ENCODE peak calls at places on chromosomes 7 and 10, in nine cellular contexts. F, B, Q, O, C, J, Y, M and S are unnamed samples.
A peak's percentile ranks its signal among the peaks of the same experiment; 100 is the strongest.

GRCh38 chr10:100684688-100685235 is 60.6 kb upstream of the PAX2 start:
- DNase-seq in F (no peak), B (no peak), Q (no peak), O (no peak), C (no peak), J (no peak), Y (no peak), M (no peak), S (no peak)

GRCh38 chr10:13118784-13119133 is 18.8 kb downstream of the OPTN start:
- DNase-seq in F (no peak), B (no peak), Q (no peak), O (no peak), C (no peak), J (no peak), Y (no peak), M (no peak), S (no peak)

GRCh38 chr10:78875331-78875877 is 193.4 kb upstream of the ZMIZ1 start:
- DNase-seq in F (no peak), B (no peak), Q (no peak), O (no peak), C (no peak), J (no peak), Y (no peak), M (no peak), S (no peak)

GRCh38 chr10:64630534-64630933 is 1109.3 kb downstream of the REEP3 start:
- DNase-seq in F (no peak), B (no peak), Q (no peak), O (no peak), C (no peak), J (no peak), Y (no peak), M (no peak), S (no peak)

GRCh38 chr7:30252885-30253795 is 31.3 kb upstream of the ZNRF2 start:
- DNase-seq in F (no peak), B (peak; percentile 70), Q (peak; percentile 26), O (peak; percentile 44), C (peak; percentile 84), J (no peak), Y (no peak), M (no peak), S (no peak)

GRCh38 chr10:27998178-27998953 is 513 bp downstream of the ODAD2 start:
- DNase-seq in F (no peak), B (peak; percentile 65), Q (no peak), O (no peak), C (peak; percentile 2), J (no peak), Y (no peak), M (peak; percentile 55), S (no peak)

GRCh38 chr7:46559194-46559576 is 638.1 kb upstream of the IGFBP3 start:
- DNase-seq in F (peak; percentile 65), B (no peak), Q (no peak), O (no peak), C (peak; percentile 85), J (no peak), Y (no peak), M (no peak), S (no peak)

GRCh38 chr7:28922618-28923331 is 35.4 kb downstream of the TRIL start:
- DNase-seq in F (peak; percentile 43), B (no peak), Q (peak; percentile 85), O (no peak), C (peak; percentile 84), J (peak; percentile 23), Y (peak; percentile 65), M (peak; percentile 75), S (peak; percentile 35)

GRCh38 chr7:122695816-122696215 is 3.1 kb downstream of the RNF133 start:
- DNase-seq in F (no peak), B (no peak), Q (no peak), O (no peak), C (no peak), J (no peak), Y (no peak), M (no peak), S (no peak)

DNA sequence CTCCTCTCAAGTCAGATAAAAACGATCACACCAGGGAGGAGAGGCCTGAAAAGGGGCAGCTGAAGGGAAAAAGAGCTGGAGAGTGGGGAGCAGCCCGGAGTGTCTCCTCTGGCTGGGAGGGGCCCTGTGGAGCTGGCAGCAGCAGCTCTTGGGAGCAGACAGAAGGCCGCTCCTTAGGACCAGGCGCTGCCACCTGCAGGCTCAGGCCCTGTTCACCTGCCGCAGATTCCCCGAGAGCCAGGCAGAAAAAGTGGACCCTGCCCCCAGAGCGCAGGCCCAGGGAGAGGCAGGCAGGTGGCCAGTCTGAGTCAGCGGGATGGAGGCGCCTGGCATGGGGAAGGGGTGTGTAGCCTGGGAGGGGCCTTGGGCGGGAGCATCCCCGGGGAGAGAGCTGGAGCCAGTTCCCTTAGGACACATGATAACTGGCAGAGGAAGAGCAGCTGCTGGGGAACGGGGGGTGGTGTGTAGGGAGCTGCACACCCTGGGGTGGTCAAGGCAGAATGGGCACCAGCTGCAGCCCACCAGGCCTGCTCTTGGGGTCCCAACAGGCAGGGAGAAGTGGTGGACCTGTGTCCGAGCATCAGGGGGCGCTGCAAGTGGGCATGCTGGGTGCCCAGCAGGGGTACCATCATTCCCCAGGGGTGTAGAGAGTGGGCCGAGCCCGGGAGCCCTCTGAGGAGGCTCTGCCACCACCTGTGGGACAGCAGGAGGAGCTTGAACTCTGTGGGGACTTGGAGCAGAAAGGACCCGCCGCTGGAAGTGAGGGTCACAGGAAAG is 177.2 kb upstream of the RHEB start:
- DNase-seq in F (no peak), B (no peak), Q (no peak), O (no peak), C (no peak), J (no peak), Y (no peak), M (no peak), S (no peak)
- TF ChIP-seq CTCF in F (no peak), B (no peak), Q (no peak), O (peak; percentile 37), C (no peak), J (no peak), Y (no peak), M (no peak), S (no peak)

GRCh38 chr7:69703099-69703498 is 104.8 kb downstream of the AUTS2 start:
- DNase-seq in F (no peak), B (no peak), Q (no peak), O (no peak), C (no peak), J (no peak), Y (no peak), M (no peak), S (no peak)
- TF ChIP-seq CTCF in F (no peak), B (no peak), Q (no peak), O (no peak), C (no peak), J (no peak), Y (no peak), M (no peak), S (no peak)

DNA sequence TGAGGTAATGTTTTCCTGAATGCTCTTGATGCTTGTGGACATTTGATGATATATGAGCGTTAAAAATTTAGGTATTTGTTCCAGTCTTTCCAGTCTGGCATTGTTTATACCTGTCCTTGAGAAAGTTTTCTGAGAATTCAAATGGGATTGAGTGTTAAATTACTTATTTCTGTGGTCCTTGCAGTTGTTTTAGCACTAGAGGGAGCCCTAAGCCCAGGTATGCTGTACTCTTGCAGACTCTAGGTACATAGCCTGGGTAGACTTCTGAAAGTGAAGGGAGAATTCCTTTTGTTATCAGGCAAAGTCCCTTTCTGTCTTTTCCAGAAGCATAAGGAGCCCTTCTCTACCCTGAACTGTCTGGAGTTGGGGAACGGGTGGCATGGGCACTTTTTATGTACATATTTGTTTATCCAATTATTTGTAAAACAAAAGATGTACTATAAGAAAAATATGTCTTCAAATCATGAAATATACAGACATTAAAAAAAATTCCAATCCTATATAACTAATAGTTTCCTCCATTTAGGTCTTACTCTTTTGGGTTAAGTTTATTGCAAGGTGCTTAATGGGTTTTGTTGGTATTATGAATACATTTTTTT is 262.1 kb downstream of the ATRNL1 start:
- DNase-seq in F (peak; percentile 30), B (no peak), Q (no peak), O (peak; percentile 47), C (peak; percentile 77), J (peak; percentile 44), Y (no peak), M (peak; percentile 18), S (peak; percentile 31)
- TF ChIP-seq CTCF in F (peak; percentile 76), B (peak; percentile 47), Q (peak; percentile 38), O (peak; percentile 85), C (peak; percentile 67), J (peak; percentile 30), Y (peak; percentile 25), M (peak; percentile 92), S (peak; percentile 72)

GRCh38 chr10:103067484-103067883 is 125.6 kb downstream of the NT5C2 start:
- DNase-seq in F (no peak), B (no peak), Q (no peak), O (no peak), C (no peak), J (no peak), Y (no peak), M (no peak), S (peak; percentile 49)
- TF ChIP-seq CTCF in F (no peak), B (no peak), Q (no peak), O (no peak), C (no peak), J (no peak), Y (no peak), M (no peak), S (no peak)

DNA sequence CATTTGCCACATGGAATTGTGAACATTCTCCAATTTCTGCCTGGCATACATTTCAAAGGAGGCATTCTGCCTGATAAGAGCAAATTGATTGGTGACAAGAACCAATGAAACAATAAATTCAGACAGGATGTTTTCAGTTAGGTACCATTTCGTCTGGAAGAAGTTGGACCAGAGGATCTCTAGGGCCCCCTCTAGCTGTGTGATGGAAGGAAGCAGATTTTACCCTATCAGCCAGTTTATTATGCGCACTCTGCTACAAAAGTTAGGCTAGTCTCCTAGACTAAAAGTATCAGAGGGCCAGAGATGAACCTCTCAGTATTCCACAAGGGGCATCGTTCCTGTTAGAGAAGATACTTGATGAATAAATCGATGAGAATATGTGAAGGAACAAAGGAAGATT is 118.0 kb downstream of the BUB3 start:
- DNase-seq in F (no peak), B (no peak), Q (no peak), O (no peak), C (no peak), J (no peak), Y (no peak), M (no peak), S (no peak)
- TF ChIP-seq CTCF in F (no peak), B (no peak), Q (no peak), O (peak; percentile 43), C (peak; percentile 10), J (no peak), Y (no peak), M (no peak), S (no peak)